ENCODE peak calls at places on chromosomes 1 and 21, in five cellular contexts. A is left ventricle myocardium inferior; I is AG09319; C is stimulated activated CD4-positive, alpha-beta T cell treated with anti-CD3 and anti-CD28 coated beads, Interleukin-2, amount 100 ng/mL, for 48 hours; B is neural crest cell. U is an unnamed sample.

GRCh38 chr1:204409111-204409510 is 2.5 kb downstream of the PPP1R15B start:
- DNase-seq in I (no peak), C (no peak), B (no peak), A (no peak), U (no peak)

GRCh38 chr1:107534632-107535031 is 393.8 kb downstream of the NTNG1 start:
- DNase-seq in I (no peak), A (no peak), B (no peak), C (no peak), U (no peak)

GRCh38 chr1:113976609-113977278 is 2.5 kb upstream of the OLFML3 start:
- DNase-seq in B (peak; percentile 18), I (no peak), C (no peak), A (no peak), U (no peak)

GRCh38 chr1:17736625-17737024 is 18.5 kb upstream of the ACTL8 start:
- DNase-seq in B (no peak), A (no peak), I (no peak), C (no peak), U (no peak)

GRCh38 chr1:238334170-238334569 is 443.4 kb upstream of the ZP4 start:
- DNase-seq in A (no peak), I (no peak), C (no peak), B (no peak), U (no peak)

GRCh38 chr21:35754583-35754982 is 305.7 kb downstream of the SETD4 start:
- DNase-seq in C (no peak), A (no peak), B (no peak), I (no peak), U (no peak)

GRCh38 chr21:32426592-32427051 is 14.1 kb downstream of the EVA1C start:
- DNase-seq in C (no peak), I (no peak), B (no peak), A (no peak), U (no peak)

GRCh38 chr1:155871390-155871789 is 12.0 kb downstream of the SYT11 start:
- DNase-seq in B (no peak), I (no peak), C (no peak), A (peak; percentile 38), U (no peak)

GRCh38 chr1:76786232-76786631 is 81.0 kb upstream of the ST6GALNAC5 start:
- DNase-seq in I (no peak), C (no peak), B (no peak), A (no peak), U (no peak)

GRCh38 chr1:246797157-246797556 is 72.9 kb downstream of the SCCPDH start:
- DNase-seq in C (no peak), A (no peak), I (no peak), B (no peak), U (no peak)

GRCh38 chr1:117067528-117068370 is 7.6 kb downstream of the TTF2 start:
- DNase-seq in A (peak; percentile 19), C (peak; percentile 42), I (no peak), B (peak; percentile 49), U (no peak)

GRCh38 chr1:34749983-34750382 is 4.9 kb upstream of the GJB5 start:
- DNase-seq in B (no peak), A (no peak), C (no peak), I (no peak), U (no peak)

GRCh38 chr1:198167436-198167934 is 10.7 kb downstream of the NEK7 start:
- DNase-seq in C (no peak), B (no peak), I (no peak), A (no peak), U (no peak)

GRCh38 chr1:34850382-34850781 is 9.2 kb downstream of the SMIM12 start:
- DNase-seq in C (no peak), B (no peak), I (no peak), A (no peak), U (no peak)

GRCh38 chr1:30675761-30676160 is 47.6 kb downstream of the MATN1 start:
- DNase-seq in I (no peak), B (no peak), C (no peak), A (no peak), U (no peak)

GRCh38 chr1:98733782-98734112 is 72.2 kb downstream of the SNX7 start:
- DNase-seq in A (no peak), C (no peak), I (peak; percentile 10), B (no peak), U (no peak)

GRCh38 chr1:26016258-26016943 is 5.2 kb upstream of the EXTL1 start:
- DNase-seq in I (no peak), A (no peak), C (no peak), B (no peak), U (no peak)

GRCh38 chr1:74534241-74534640 is 21.8 kb upstream of the LRRC53 start:
- DNase-seq in I (peak; percentile 2), A (no peak), B (no peak), C (no peak), U (no peak)

GRCh38 chr1:10646347-10646861 is 150.0 kb downstream of the CASZ1 start:
- DNase-seq in C (no peak), I (no peak), B (no peak), A (peak; percentile 70), U (no peak)

GRCh38 chr1:66752000-66752592 is at the start of gene DYNLT5:
- DNase-seq in A (peak; percentile 61), I (no peak), B (peak; percentile 61), C (no peak), U (no peak)